ENCODE peak calls at places on chromosomes 7 and 10, in ten cellular contexts. Z is cardiac muscle cell, P is AG09309, G is Panc1, H is lower leg skin, O is RWPE2, J is colonic mucosa, X is suprapubic skin, S is astrocyte of the spinal cord, U is lower lobe of right lung. Q is an unnamed sample.

GRCh38 chr10:121104476-121105111 is 253.4 kb downstream of the WDR11 start:
- DNase-seq in P (no peak), J (peak; percentile 49), O (no peak), G (no peak), U (no peak), S (no peak), Z (no peak), X (no peak), H (no peak), Q (no peak)

GRCh38 chr10:48776005-48776522 is 91.4 kb downstream of the WDFY4 start:
- DNase-seq in J (no peak), O (no peak), G (no peak), U (no peak), P (no peak), S (no peak), H (no peak), Z (no peak), X (no peak), Q (no peak)

GRCh38 chr7:132145466-132145865 is 430.8 kb downstream of the PLXNA4 start:
- DNase-seq in U (no peak), O (peak; percentile 78), Z (no peak), P (peak; percentile 71), S (peak; percentile 91), H (peak; percentile 47), G (peak; percentile 72), J (peak; percentile 21), X (no peak), Q (no peak)

GRCh38 chr10:3476186-3476585 is 303.6 kb upstream of the PITRM1 start:
- DNase-seq in Z (no peak), U (no peak), X (no peak), H (no peak), S (peak; percentile 42), P (no peak), G (no peak), O (no peak), J (no peak), Q (no peak)

GRCh38 chr7:117480978-117481377 is 1.2 kb downstream of the CFTR start:
- DNase-seq in J (peak; percentile 50), Z (peak; percentile 13), H (no peak), X (no peak), U (no peak), G (no peak), S (no peak), O (no peak), P (no peak), Q (no peak)

GRCh38 chr10:3805227-3805790 is 20.3 kb upstream of the KLF6 start:
- DNase-seq in Z (no peak), H (peak; percentile 81), X (no peak), P (no peak), O (no peak), G (peak; percentile 91), J (no peak), U (no peak), S (peak; percentile 87), Q (peak; percentile 67)

GRCh38 chr10:71603190-71603589 is 116.4 kb downstream of the C10orf105 start:
- DNase-seq in U (no peak), G (no peak), P (no peak), Z (no peak), X (no peak), H (no peak), S (no peak), O (no peak), J (peak; percentile 36), Q (no peak)

GRCh38 chr7:46432666-46433065 is 511.6 kb upstream of the IGFBP3 start:
- DNase-seq in X (no peak), U (no peak), J (no peak), G (no peak), H (no peak), S (peak; percentile 34), P (peak; percentile 67), Z (no peak), O (no peak), Q (no peak)

GRCh38 chr10:80356563-80356999 is at the start of the genes DYDC1 and DYDC2:
- DNase-seq in J (peak; percentile 45), H (no peak), X (no peak), S (no peak), O (peak; percentile 51), P (no peak), G (no peak), Z (peak; percentile 90), U (peak; percentile 83), Q (peak; percentile 35)

GRCh38 chr10:100687143-100687953 is 58.0 kb upstream of the PAX2 start:
- DNase-seq in O (no peak), S (no peak), X (no peak), G (no peak), P (no peak), J (no peak), U (no peak), H (no peak), Z (no peak), Q (no peak)

GRCh38 chr7:123198111-123198510 is 1.7 kb downstream of the SLC13A1 start:
- DNase-seq in G (no peak), H (no peak), O (no peak), X (no peak), P (no peak), Z (no peak), J (no peak), S (no peak), U (no peak), Q (no peak)
- TF ChIP-seq CTCF in G (no peak), H (no peak), O (no peak), X (no peak), P (no peak), Z (no peak), J (no peak), S (no peak), U (no peak), Q (no peak)

GRCh38 chr7:95011156-95011928 is 103.9 kb downstream of the PPP1R9A start:
- DNase-seq in J (no peak), X (no peak), U (no peak), S (peak; percentile 87), G (no peak), O (no peak), P (no peak), Z (no peak), H (no peak), Q (no peak)
- H3K4me3 ChIP-seq in J (no peak overlapping the region), X (no peak overlapping the region), U (no peak overlapping the region), S (no peak overlapping the region), G (no peak overlapping the region), O (no peak overlapping the region), P (no peak overlapping the region), Z (no peak overlapping the region), H (no peak overlapping the region), Q (no peak overlapping the region)

GRCh38 chr10:103658049-103658577 is 164.6 kb downstream of the NEURL1 start:
- DNase-seq in P (no peak), U (no peak), J (peak; percentile 45), H (no peak), Z (no peak), G (no peak), O (no peak), S (no peak), X (no peak), Q (no peak)

GRCh38 chr10:103660364-103661197 is 167.1 kb downstream of the NEURL1 start:
- DNase-seq in H (no peak), Z (no peak), G (no peak), U (peak; percentile 59), X (no peak), S (peak; percentile 71), J (no peak), P (no peak), O (no peak), Q (no peak)

GRCh38 chr10:103661198-103661950 is 167.9 kb downstream of the NEURL1 start:
- DNase-seq in U (peak; percentile 87), Z (peak; percentile 95), J (peak; percentile 71), O (no peak), P (peak; percentile 85), H (peak; percentile 88), X (peak; percentile 95), G (no peak), S (peak; percentile 84), Q (no peak)

GRCh38 chr10:103661951-103662405 is 168.5 kb downstream of the NEURL1 start:
- DNase-seq in G (no peak), H (no peak), P (no peak), X (no peak), U (no peak), S (no peak), O (no peak), Z (no peak), J (no peak), Q (no peak)

GRCh38 chr10:103659674-103660363 is 166.3 kb downstream of the NEURL1 start:
- DNase-seq in P (peak; percentile 79), S (peak; percentile 94), Z (no peak), U (peak; percentile 75), X (no peak), G (no peak), J (peak; percentile 65), H (peak; percentile 75), O (no peak), Q (peak; percentile 37)
- TF ChIP-seq CTCF in P (peak; percentile 34), S (peak; percentile 5), Z (peak; percentile 15), U (no peak), X (no peak), G (no peak), J (no peak), H (no peak), O (no peak), Q (no peak)

GRCh38 chr7:97026705-97027426 is 2.2 kb upstream of the DLX5 start:
- DNase-seq in Z (no peak), S (no peak), U (no peak), G (no peak), H (no peak), O (no peak), X (no peak), J (no peak), P (no peak), Q (no peak)

GRCh38 chr7:97025130-97025499 is 484 bp upstream of the DLX5 start:
- DNase-seq in O (no peak), G (no peak), J (no peak), U (no peak), S (no peak), Z (no peak), X (no peak), P (no peak), H (no peak), Q (no peak)

GRCh38 chr7:97024209-97025129 is at the start of gene DLX5:
- DNase-seq in G (no peak), J (no peak), X (no peak), U (no peak), S (no peak), Z (no peak), O (no peak), P (no peak), H (peak; percentile 65), Q (no peak)

GRCh38 chr7:97027427-97028234 is 3.0 kb upstream of the DLX5 start:
- DNase-seq in P (peak; percentile 74), G (peak; percentile 67), S (peak; percentile 80), U (peak; percentile 73), X (no peak), O (no peak), Z (peak; percentile 81), J (peak; percentile 71), H (peak; percentile 78), Q (peak; percentile 72)

DNA sequence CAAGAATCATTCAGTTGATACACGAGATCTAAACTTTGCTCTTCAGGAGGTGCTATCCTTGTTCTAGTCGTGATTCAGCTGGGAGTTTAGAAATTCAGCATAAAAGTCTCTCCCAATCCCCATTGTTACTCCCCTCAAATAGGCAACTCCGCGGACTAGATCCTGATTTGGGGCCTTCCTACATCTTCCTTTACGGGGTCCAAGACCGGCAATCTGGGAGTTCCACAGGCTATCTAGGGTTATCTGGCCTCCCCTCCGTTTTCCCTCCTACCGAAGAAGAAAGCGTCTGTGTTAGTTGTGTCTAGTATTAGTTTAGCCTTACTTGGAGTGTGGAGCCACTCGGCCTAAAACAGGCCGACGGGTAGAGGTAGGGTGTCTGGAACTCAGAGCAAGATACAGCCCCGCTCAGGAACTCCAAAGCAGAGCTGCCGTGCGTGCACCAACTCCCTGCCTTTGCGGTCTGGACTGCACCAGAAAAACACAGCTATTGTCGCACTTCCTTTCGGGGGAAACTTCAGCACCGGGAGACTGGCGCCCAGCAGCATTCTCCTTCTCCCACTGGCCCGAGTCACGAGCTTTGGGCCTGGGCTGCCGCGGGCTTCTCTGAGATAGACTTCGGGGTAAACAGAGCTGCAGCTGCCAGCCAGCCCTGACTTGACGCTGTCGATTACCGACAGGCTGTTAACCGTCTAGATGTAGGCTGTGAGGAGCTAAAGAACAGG is 1.5 kb upstream of the DLX5 start:
- DNase-seq in Z (peak; percentile 60), S (no peak), U (no peak), H (no peak), X (no peak), P (no peak), O (no peak), J (no peak), G (no peak), Q (no peak)
- H3K4me3 ChIP-seq in Z (no peak overlapping the region), S (no peak overlapping the region), U (peak overlapping the region; percentile 48), H (no peak overlapping the region), X (peak overlapping the region; percentile 44), P (no peak overlapping the region), O (no peak overlapping the region), J (no peak overlapping the region), G (no peak overlapping the region), Q (no peak overlapping the region)